ENCODE peak calls at places on chromosomes 2 and 18, in five cellular contexts. Q, F, E, X and I are unnamed samples.

GRCh38 chr2:12918841-12919445 is 202.2 kb downstream of the TRIB2 start:
- DNase-seq in X (peak; percentile 13), F (peak; percentile 75), E (no peak), Q (peak; percentile 49), I (peak; percentile 61)

GRCh38 chr18:46574740-46575108 is 82.3 kb downstream of the LOXHD1 start:
- DNase-seq in Q (no peak), X (no peak), F (no peak), E (no peak), I (no peak)

GRCh38 chr2:151483546-151483945 is 73.8 kb downstream of the RIF1 start:
- DNase-seq in E (no peak), Q (no peak), X (no peak), F (no peak), I (no peak)

GRCh38 chr2:12340164-12340563 is 376.6 kb upstream of the TRIB2 start:
- DNase-seq in Q (peak; percentile 62), E (no peak), X (no peak), F (no peak), I (no peak)

GRCh38 chr18:46636040-46636630 is 20.9 kb downstream of the LOXHD1 start:
- DNase-seq in E (no peak), Q (no peak), X (no peak), F (no peak), I (no peak)

GRCh38 chr2:239819974-239820555 is 205.1 kb downstream of the NDUFA10 start:
- DNase-seq in F (peak; percentile 6), Q (peak; percentile 50), X (no peak), E (no peak), I (peak; percentile 58)

GRCh38 chr2:239300871-239301742 is 99.7 kb downstream of the HDAC4 start:
- DNase-seq in X (no peak), E (no peak), F (peak; percentile 15), Q (no peak), I (peak; percentile 53)

GRCh38 chr2:98615481-98615880 is 7.1 kb downstream of the UNC50 start:
- DNase-seq in X (no peak), F (no peak), Q (no peak), E (no peak), I (no peak)

GRCh38 chr2:83665894-83666293 is 793.2 kb downstream of the SUCLG1 start:
- DNase-seq in Q (no peak), F (no peak), X (no peak), E (no peak), I (no peak)

GRCh38 chr2:239910851-239911629 is 114.1 kb downstream of the NDUFA10 start:
- DNase-seq in X (no peak), F (peak; percentile 41), Q (no peak), E (no peak), I (no peak)

GRCh38 chr2:168639501-168639900 is 162.9 kb upstream of the NOSTRIN start:
- DNase-seq in E (no peak), X (peak; percentile 90), F (peak; percentile 73), Q (peak; percentile 56), I (no peak)

GRCh38 chr18:73476021-73476420 is 608.2 kb upstream of the NETO1 start:
- DNase-seq in X (no peak), Q (no peak), E (no peak), F (no peak), I (no peak)

GRCh38 chr2:231191896-231192872 is 6.2 kb upstream of the ARMC9 start:
- DNase-seq in Q (peak; percentile 82), X (peak; percentile 71), E (no peak), F (peak; percentile 88), I (no peak)

GRCh38 chr2:1414121-1414520 is 858 bp downstream of the TPO start:
- DNase-seq in E (no peak), X (peak; percentile 52), F (no peak), Q (no peak), I (no peak)

GRCh38 chr2:218711550-218711929 is 905 bp downstream of the TTLL4 start:
- DNase-seq in F (no peak), X (no peak), Q (no peak), E (no peak), I (no peak)

GRCh38 chr18:47716632-47717185 is 213.8 kb downstream of the SMAD2 start:
- DNase-seq in E (no peak), X (no peak), Q (no peak), F (no peak), I (no peak)

GRCh38 chr2:2484301-2484700 is 153.2 kb upstream of the MYT1L start:
- DNase-seq in Q (no peak), F (no peak), X (no peak), E (no peak), I (no peak)

GRCh38 chr2:173130521-173131467 is 55.1 kb downstream of the MAP3K20 start:
- DNase-seq in F (no peak), E (no peak), X (no peak), Q (no peak), I (no peak)

GRCh38 chr2:196900843-196901242 is 25.7 kb downstream of the PGAP1 start:
- DNase-seq in F (no peak), X (no peak), Q (no peak), E (no peak), I (no peak)

GRCh38 chr18:8623549-8624106 is 14.4 kb downstream of the RAB12 start:
- DNase-seq in Q (no peak), E (no peak), F (no peak), X (no peak), I (peak; percentile 76)

GRCh38 chr2:176176233-176176632 is 12.2 kb upstream of the HOXD1 start:
- DNase-seq in Q (no peak), E (no peak), F (no peak), X (no peak), I (no peak)

GRCh38 chr2:37914340-37914739 is 10.7 kb upstream of the RMDN2 start:
- DNase-seq in Q (no peak), X (no peak), F (no peak), E (no peak), I (no peak)

GRCh38 chr2:71347517-71347916 is 15.9 kb downstream of the ZNF638 start:
- DNase-seq in E (no peak), X (peak; percentile 57), F (no peak), Q (peak; percentile 40), I (no peak)

GRCh38 chr2:100886054-100886453 is 66.1 kb downstream of the NPAS2 start:
- DNase-seq in X (no peak), Q (no peak), F (no peak), E (no peak), I (no peak)

GRCh38 chr2:218785103-218785502 is 3.2 kb downstream of the CYP27A1 start:
- DNase-seq in F (no peak), E (no peak), Q (no peak), X (no peak), I (no peak)

GRCh38 chr2:28539095-28539494 is 43.2 kb downstream of the PLB1 start:
- DNase-seq in Q (no peak), F (peak; percentile 29), X (no peak), E (no peak), I (no peak)

GRCh38 chr2:111169268-111169667 is 48.6 kb downstream of the BCL2L11 start:
- DNase-seq in F (no peak), X (no peak), E (no peak), Q (no peak), I (no peak)

GRCh38 chr2:192150166-192150565 is 44.6 kb downstream of the TMEFF2 start:
- DNase-seq in Q (no peak), F (no peak), E (no peak), X (no peak), I (no peak)

GRCh38 chr2:16960579-16960978 is 294.9 kb upstream of the CYRIA start:
- DNase-seq in X (no peak), Q (no peak), F (no peak), E (no peak), I (no peak)

GRCh38 chr2:32068-32467 is 14.2 kb downstream of the FAM110C start:
- DNase-seq in F (no peak), E (no peak), X (no peak), Q (no peak), I (no peak)

GRCh38 chr2:70959271-70959761 is 19.1 kb upstream of the ANKRD53 start:
- DNase-seq in Q (no peak), F (peak; percentile 1), X (no peak), E (no peak), I (peak; percentile 46)

GRCh38 chr2:107663632-107664031 is 163.1 kb upstream of the RGPD4 start:
- DNase-seq in E (no peak), X (no peak), Q (no peak), F (no peak), I (no peak)

GRCh38 chr18:9736942-9737813 is 29.1 kb downstream of the RAB31 start:
- DNase-seq in X (no peak), Q (no peak), F (no peak), E (no peak), I (no peak)

GRCh38 chr2:48108455-48108854 is 202.2 kb upstream of the FBXO11 start:
- DNase-seq in E (no peak), X (no peak), Q (no peak), F (no peak), I (no peak)

GRCh38 chr2:11073251-11073650 is 82.0 kb upstream of the SLC66A3 start:
- DNase-seq in Q (peak; percentile 12), X (peak; percentile 69), F (peak; percentile 66), E (no peak), I (peak; percentile 70)
- H3K27ac ChIP-seq in Q (no peak overlapping the region), X (no peak overlapping the region), F (no peak overlapping the region), E (no peak overlapping the region), I (no peak overlapping the region)

GRCh38 chr2:224221455-224221913 is 180.4 kb downstream of the FAM124B start:
- DNase-seq in X (peak; percentile 37), E (no peak), Q (peak; percentile 59), F (peak; percentile 57), I (no peak)
- H3K27ac ChIP-seq in X (no peak overlapping the region), E (no peak overlapping the region), Q (peak overlapping the region; percentile 62), F (peak overlapping the region; percentile 16), I (no peak overlapping the region)

DNA sequence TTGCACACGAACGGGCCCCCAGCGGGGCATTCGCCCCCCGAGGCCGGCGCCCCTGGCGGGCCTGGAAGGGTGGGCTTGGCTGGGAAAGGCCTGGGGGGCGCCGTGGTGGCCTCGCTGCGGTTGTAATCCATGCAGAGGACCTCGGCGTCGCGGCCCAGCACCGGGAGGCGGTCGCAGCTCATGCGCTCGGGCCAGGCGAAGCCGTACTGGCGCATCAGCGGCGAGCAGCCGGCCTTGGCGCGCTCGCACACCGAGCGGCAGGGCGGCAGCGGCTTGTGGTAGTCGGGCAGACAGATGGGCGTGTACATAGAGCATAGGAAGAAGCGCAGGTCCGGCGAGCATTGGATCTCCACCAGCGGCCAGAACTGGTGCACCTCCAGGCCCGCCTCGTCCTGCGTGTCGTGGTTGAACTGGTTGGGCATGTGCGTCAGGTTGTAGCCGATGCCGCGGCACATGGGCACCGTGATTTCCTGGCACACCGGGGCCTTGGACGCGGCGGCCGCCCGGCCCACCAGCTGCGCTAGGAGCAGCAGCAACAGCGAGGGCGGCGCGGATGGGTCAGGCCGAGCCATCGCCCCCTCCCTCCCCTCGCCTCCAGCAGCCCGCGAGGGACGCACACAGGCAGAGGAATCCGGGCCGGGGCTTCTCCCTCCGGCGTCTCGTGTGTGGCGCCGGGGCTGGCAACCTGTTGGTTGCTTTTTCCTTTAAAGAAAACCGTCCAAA is 1.4 kb downstream of the FZD5 start:
- DNase-seq in E (peak; percentile 49), F (peak; percentile 51), X (peak; percentile 69), Q (no peak), I (peak; percentile 78)
- H3K27ac ChIP-seq in E (no peak overlapping the region), F (no peak overlapping the region), X (no peak overlapping the region), Q (no peak overlapping the region), I (peak overlapping the region; percentile 75)

GRCh38 chr2:226116346-226116745 is 683.3 kb downstream of the IRS1 start:
- DNase-seq in F (no peak), X (no peak), E (no peak), Q (no peak), I (no peak)
- H3K27ac ChIP-seq in F (no peak overlapping the region), X (no peak overlapping the region), E (no peak overlapping the region), Q (peak overlapping the region; percentile 93), I (no peak overlapping the region)